ENCODE peak calls at places on chromosomes 4 and X, in six cellular contexts. One of them, this sample, is unnamed.
A peak's percentile ranks its signal among the peaks of the same experiment; 100 is the strongest.

GRCh38 chr4:111854494-111855087 is 290.7 kb upstream of the FAM241A start:
- DNase-seq in LoVo: peak; percentile 26
- DNase-seq in mesothelial cell of epicardium: no peak
- DNase-seq in ELF-1: no peak
- DNase-seq in fibroblast of lung: peak; percentile 34
- DNase-seq in GM23338: peak; percentile 57
- DNase-seq in this sample: peak; percentile 11

GRCh38 chr4:26217961-26218676 is 102.7 kb upstream of the RBPJ start:
- DNase-seq in LoVo: no peak
- DNase-seq in mesothelial cell of epicardium: no peak
- DNase-seq in ELF-1: no peak
- DNase-seq in fibroblast of lung: no peak
- DNase-seq in GM23338: no peak
- DNase-seq in this sample: no peak

GRCh38 chr4:146661368-146661767 is 22.7 kb downstream of the POU4F2 start:
- DNase-seq in LoVo: no peak
- DNase-seq in mesothelial cell of epicardium: no peak
- DNase-seq in ELF-1: no peak
- DNase-seq in fibroblast of lung: no peak
- DNase-seq in GM23338: no peak
- DNase-seq in this sample: no peak

GRCh38 chr4:105978684-105979296 is 83.5 kb downstream of the NPNT start:
- DNase-seq in LoVo: no peak
- DNase-seq in mesothelial cell of epicardium: no peak
- DNase-seq in ELF-1: no peak
- DNase-seq in fibroblast of lung: peak; percentile 24
- DNase-seq in GM23338: no peak
- DNase-seq in this sample: peak; percentile 26

GRCh38 chrX:103631145-103631544 is 2.4 kb downstream of the TCEAL1 start:
- DNase-seq in LoVo: no peak
- DNase-seq in mesothelial cell of epicardium: no peak
- DNase-seq in ELF-1: no peak
- DNase-seq in fibroblast of lung: no peak
- DNase-seq in GM23338: no peak
- DNase-seq in this sample: no peak

GRCh38 chr4:106080376-106080775 is 185.1 kb downstream of the NPNT start:
- DNase-seq in LoVo: no peak
- DNase-seq in mesothelial cell of epicardium: no peak
- DNase-seq in ELF-1: no peak
- DNase-seq in fibroblast of lung: peak; percentile 54
- DNase-seq in GM23338: no peak
- DNase-seq in this sample: no peak

GRCh38 chr4:99540287-99540939 is 23.4 kb downstream of the TRMT10A start:
- DNase-seq in LoVo: no peak
- DNase-seq in mesothelial cell of epicardium: no peak
- DNase-seq in ELF-1: no peak
- DNase-seq in fibroblast of lung: no peak
- DNase-seq in GM23338: no peak
- DNase-seq in this sample: no peak

GRCh38 chr4:87219648-87220093 is 747 bp downstream of the KLHL8 start:
- DNase-seq in LoVo: no peak
- DNase-seq in mesothelial cell of epicardium: peak; percentile 25
- DNase-seq in ELF-1: peak; percentile 39
- DNase-seq in fibroblast of lung: no peak
- DNase-seq in GM23338: peak; percentile 60
- DNase-seq in this sample: no peak

GRCh38 chrX:31271615-31272471 is 200.0 kb upstream of the FTHL17 start:
- DNase-seq in LoVo: no peak
- DNase-seq in mesothelial cell of epicardium: no peak
- DNase-seq in ELF-1: no peak
- DNase-seq in fibroblast of lung: no peak
- DNase-seq in GM23338: no peak
- DNase-seq in this sample: no peak

GRCh38 chrX:675279-675886 is 44.8 kb downstream of the SHOX start:
- DNase-seq in LoVo: no peak
- DNase-seq in mesothelial cell of epicardium: no peak
- DNase-seq in ELF-1: no peak
- DNase-seq in fibroblast of lung: no peak
- DNase-seq in GM23338: peak; percentile 31
- DNase-seq in this sample: no peak

GRCh38 chrX:107628662-107629532 is 587 bp downstream of the PRPS1 start:
- DNase-seq in LoVo: peak; percentile 10
- DNase-seq in mesothelial cell of epicardium: no peak
- DNase-seq in ELF-1: peak; percentile 67
- DNase-seq in fibroblast of lung: peak; percentile 14
- DNase-seq in GM23338: peak; percentile 44
- DNase-seq in this sample: no peak

GRCh38 chrX:123964155-123964554 is 2.6 kb downstream of the STAG2 start:
- DNase-seq in LoVo: no peak
- DNase-seq in mesothelial cell of epicardium: no peak
- DNase-seq in ELF-1: no peak
- DNase-seq in fibroblast of lung: peak; percentile 62
- DNase-seq in GM23338: no peak
- DNase-seq in this sample: no peak

GRCh38 chrX:154720067-154720466 is 30.8 kb downstream of the GAB3 start:
- DNase-seq in LoVo: no peak
- DNase-seq in mesothelial cell of epicardium: no peak
- DNase-seq in ELF-1: no peak
- DNase-seq in fibroblast of lung: no peak
- DNase-seq in GM23338: no peak
- DNase-seq in this sample: no peak

GRCh38 chr4:18113710-18114331 is 92.3 kb upstream of the LCORL start:
- DNase-seq in LoVo: no peak
- DNase-seq in mesothelial cell of epicardium: no peak
- DNase-seq in ELF-1: no peak
- DNase-seq in fibroblast of lung: no peak
- DNase-seq in GM23338: no peak
- DNase-seq in this sample: no peak

GRCh38 chr4:80096175-80096850 is 23.3 kb upstream of the ANTXR2 start:
- DNase-seq in LoVo: no peak
- DNase-seq in mesothelial cell of epicardium: no peak
- DNase-seq in ELF-1: no peak
- DNase-seq in fibroblast of lung: peak; percentile 13
- DNase-seq in GM23338: no peak
- DNase-seq in this sample: no peak

GRCh38 chr4:151830168-151830567 is 69.4 kb upstream of the GATB start:
- DNase-seq in LoVo: no peak
- DNase-seq in mesothelial cell of epicardium: no peak
- DNase-seq in ELF-1: no peak
- DNase-seq in fibroblast of lung: no peak
- DNase-seq in GM23338: no peak
- DNase-seq in this sample: no peak

GRCh38 chr4:54661686-54662085 is 3.9 kb downstream of the KIT start:
- DNase-seq in LoVo: no peak
- DNase-seq in mesothelial cell of epicardium: no peak
- DNase-seq in ELF-1: no peak
- DNase-seq in fibroblast of lung: peak; percentile 50
- DNase-seq in GM23338: no peak
- DNase-seq in this sample: peak; percentile 52

GRCh38 chr4:137647375-137647774 is 115.1 kb upstream of the PCDH18 start:
- DNase-seq in LoVo: no peak
- DNase-seq in mesothelial cell of epicardium: no peak
- DNase-seq in ELF-1: no peak
- DNase-seq in fibroblast of lung: no peak
- DNase-seq in GM23338: no peak
- DNase-seq in this sample: no peak

GRCh38 chrX:47247206-47247998 is 14.6 kb downstream of the USP11 start:
- DNase-seq in LoVo: no peak
- DNase-seq in mesothelial cell of epicardium: no peak
- DNase-seq in ELF-1: no peak
- DNase-seq in fibroblast of lung: peak; percentile 55
- DNase-seq in GM23338: no peak
- DNase-seq in this sample: peak; percentile 8

GRCh38 chrX:133921764-133922389 is 63.5 kb downstream of the GPC3 start:
- DNase-seq in LoVo: peak; percentile 0
- DNase-seq in mesothelial cell of epicardium: no peak
- DNase-seq in ELF-1: peak; percentile 92
- DNase-seq in fibroblast of lung: peak; percentile 13
- DNase-seq in GM23338: peak; percentile 82
- DNase-seq in this sample: no peak